ENCODE peak calls at places on chromosomes 3 and 15, in four cellular contexts. One of them, this sample, is unnamed.

GRCh38 chr3:143301502-143301901 is 181.9 kb downstream of the CHST2 start:
- DNase-seq in HAP-1: no peak
- DNase-seq in tibial nerve: no peak
- DNase-seq in lower lobe of right lung: no peak
- DNase-seq in this sample: no peak

GRCh38 chr15:67998599-67999122 is 55.5 kb upstream of the PIAS1 start:
- DNase-seq in HAP-1: no peak
- DNase-seq in tibial nerve: no peak
- DNase-seq in lower lobe of right lung: no peak
- DNase-seq in this sample: no peak

GRCh38 chr3:134378384-134378783 is 4.1 kb upstream of the AMOTL2 start:
- DNase-seq in HAP-1: peak; percentile 68
- DNase-seq in tibial nerve: no peak
- DNase-seq in lower lobe of right lung: peak; percentile 72
- DNase-seq in this sample: no peak

GRCh38 chr3:89690649-89691048 is 583.2 kb downstream of the EPHA3 start:
- DNase-seq in HAP-1: no peak
- DNase-seq in tibial nerve: no peak
- DNase-seq in lower lobe of right lung: no peak
- DNase-seq in this sample: no peak

GRCh38 chr3:183293966-183294365 is 40.9 kb downstream of the B3GNT5 start:
- DNase-seq in HAP-1: no peak
- DNase-seq in tibial nerve: no peak
- DNase-seq in lower lobe of right lung: no peak
- DNase-seq in this sample: no peak

GRCh38 chr15:79002631-79003030 is 57.8 kb upstream of the CTSH start:
- DNase-seq in HAP-1: no peak
- DNase-seq in tibial nerve: no peak
- DNase-seq in lower lobe of right lung: no peak
- DNase-seq in this sample: no peak

GRCh38 chr15:91787198-91787597 is 66.3 kb upstream of the SLCO3A1 start:
- DNase-seq in HAP-1: no peak
- DNase-seq in tibial nerve: no peak
- DNase-seq in lower lobe of right lung: no peak
- DNase-seq in this sample: no peak

GRCh38 chr15:70093481-70094309 is 4.0 kb downstream of the TLE3 start:
- DNase-seq in HAP-1: no peak
- DNase-seq in tibial nerve: no peak
- DNase-seq in lower lobe of right lung: no peak
- DNase-seq in this sample: no peak

GRCh38 chr3:152267831-152268500 is 763 bp upstream of the MBNL1 start:
- DNase-seq in HAP-1: no peak
- DNase-seq in tibial nerve: no peak
- DNase-seq in lower lobe of right lung: no peak
- DNase-seq in this sample: no peak

GRCh38 chr3:152269423-152270144 is 855 bp downstream of the MBNL1 start:
- DNase-seq in HAP-1: peak; percentile 66
- DNase-seq in tibial nerve: peak; percentile 50
- DNase-seq in lower lobe of right lung: peak; percentile 42
- DNase-seq in this sample: no peak

GRCh38 chr3:152264378-152264777 is 4.4 kb upstream of the MBNL1 start:
- DNase-seq in HAP-1: no peak
- DNase-seq in tibial nerve: no peak
- DNase-seq in lower lobe of right lung: no peak
- DNase-seq in this sample: no peak

GRCh38 chr3:152268501-152269422 is at the start of gene MBNL1:
- DNase-seq in HAP-1: peak; percentile 78
- DNase-seq in tibial nerve: peak; percentile 82
- DNase-seq in lower lobe of right lung: peak; percentile 89
- DNase-seq in this sample: no peak

GRCh38 chr3:152267319-152267689 is 1.4 kb upstream of the MBNL1 start:
- DNase-seq in HAP-1: no peak
- DNase-seq in tibial nerve: no peak
- DNase-seq in lower lobe of right lung: no peak
- DNase-seq in this sample: no peak
- H3K4me1 ChIP-seq in HAP-1: peaks cover 31% of the 10 kb centered on the region
- H3K4me1 ChIP-seq in tibial nerve: peaks cover 37% of the 10 kb centered on the region
- H3K4me1 ChIP-seq in lower lobe of right lung: peaks cover 32% of the 10 kb centered on the region
- H3K4me1 ChIP-seq in this sample: no peaks in the 10 kb centered on the region

DNA sequence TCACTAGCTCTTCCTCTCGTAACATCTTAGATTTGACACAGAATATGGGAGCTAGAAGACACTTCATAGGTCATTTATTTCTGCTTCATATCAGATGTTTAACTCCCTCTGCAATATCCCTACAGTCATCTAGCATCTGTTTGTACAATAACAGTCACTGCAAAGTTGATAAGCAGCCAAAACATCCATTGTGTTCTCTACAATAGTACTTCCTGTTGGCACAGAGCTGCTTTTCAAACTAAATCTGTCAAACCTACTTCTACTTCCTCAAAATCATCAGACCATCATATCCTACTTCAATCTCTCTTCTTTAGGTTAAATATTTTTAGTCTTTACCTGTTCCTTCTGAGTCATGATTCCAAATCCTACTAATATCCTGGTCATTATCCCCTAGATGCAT is 233.2 kb downstream of the FGF12 start:
- DNase-seq in HAP-1: no peak
- DNase-seq in tibial nerve: no peak
- DNase-seq in lower lobe of right lung: no peak
- DNase-seq in this sample: no peak
- H3K4me1 ChIP-seq in HAP-1: no peaks in the 10 kb centered on the region
- H3K4me1 ChIP-seq in tibial nerve: no peaks in the 10 kb centered on the region
- H3K4me1 ChIP-seq in lower lobe of right lung: no peaks in the 10 kb centered on the region
- H3K4me1 ChIP-seq in this sample: no peaks in the 10 kb centered on the region

DNA sequence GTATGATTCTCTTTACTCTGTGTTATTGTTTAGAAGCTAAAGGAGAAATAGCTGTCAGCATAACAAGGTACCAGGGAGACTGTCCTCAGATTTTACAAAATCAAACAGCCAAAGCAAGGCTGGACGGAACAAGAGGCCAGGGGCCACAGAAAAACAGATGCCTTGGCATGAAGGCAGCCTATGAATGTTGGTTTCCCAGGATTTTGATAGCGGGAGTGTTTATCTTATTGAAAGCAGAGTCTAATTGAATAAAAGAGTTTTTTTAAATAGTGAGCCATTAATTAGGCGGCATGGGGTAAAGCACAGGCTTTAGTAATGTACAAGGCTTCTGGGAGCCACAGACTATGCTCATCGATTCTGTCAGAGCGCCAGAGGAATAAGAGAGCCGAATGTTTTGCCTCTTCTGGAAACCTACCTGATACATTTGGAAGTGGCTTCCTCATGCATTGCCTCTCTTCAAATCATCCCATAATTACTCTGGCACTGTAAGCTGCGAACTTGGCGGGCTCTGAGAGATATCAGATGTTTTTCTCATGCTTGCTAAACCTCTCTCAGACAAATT is 30.4 kb upstream of the TMCO5A start:
- DNase-seq in HAP-1: no peak
- DNase-seq in tibial nerve: no peak
- DNase-seq in lower lobe of right lung: no peak
- DNase-seq in this sample: no peak
- H3K4me1 ChIP-seq in HAP-1: no peaks in the 10 kb centered on the region
- H3K4me1 ChIP-seq in tibial nerve: no peaks in the 10 kb centered on the region
- H3K4me1 ChIP-seq in lower lobe of right lung: no peaks in the 10 kb centered on the region
- H3K4me1 ChIP-seq in this sample: no peaks in the 10 kb centered on the region

DNA sequence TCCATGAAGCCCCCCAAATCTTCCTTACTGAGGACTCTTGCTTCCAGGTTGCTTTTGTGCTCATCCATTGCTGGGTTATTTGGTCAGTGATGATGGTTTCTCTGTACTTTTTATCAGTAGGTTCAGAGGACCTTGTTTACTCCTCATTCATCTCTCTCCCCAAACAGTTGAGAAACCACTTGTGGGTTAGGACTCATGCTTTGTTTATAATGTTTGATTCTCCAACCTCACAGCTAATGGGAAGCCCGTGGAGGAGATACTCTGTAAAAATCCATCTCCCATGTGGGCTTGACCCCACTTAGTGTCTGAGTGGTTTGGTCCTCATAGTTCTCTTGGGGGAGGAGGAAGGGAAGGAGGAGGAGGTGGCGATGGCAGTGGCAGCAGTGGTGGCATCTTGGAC is 72.8 kb downstream of the IGF1R start:
- DNase-seq in HAP-1: no peak
- DNase-seq in tibial nerve: no peak
- DNase-seq in lower lobe of right lung: no peak
- DNase-seq in this sample: no peak
- H3K4me1 ChIP-seq in HAP-1: peaks cover 51% of the 10 kb centered on the region
- H3K4me1 ChIP-seq in tibial nerve: peaks cover 36% of the 10 kb centered on the region
- H3K4me1 ChIP-seq in lower lobe of right lung: peaks cover 41% of the 10 kb centered on the region
- H3K4me1 ChIP-seq in this sample: peaks cover 21% of the 10 kb centered on the region

GRCh38 chr3:60079076-60079475 is 1029.3 kb upstream of the CFAP20DC start:
- DNase-seq in HAP-1: peak; percentile 61
- DNase-seq in tibial nerve: no peak
- DNase-seq in lower lobe of right lung: no peak
- DNase-seq in this sample: peak; percentile 13
- H3K4me1 ChIP-seq in HAP-1: peaks cover 34% of the 10 kb centered on the region
- H3K4me1 ChIP-seq in tibial nerve: no peaks in the 10 kb centered on the region
- H3K4me1 ChIP-seq in lower lobe of right lung: no peaks in the 10 kb centered on the region
- H3K4me1 ChIP-seq in this sample: peaks cover 2% of the 10 kb centered on the region

DNA sequence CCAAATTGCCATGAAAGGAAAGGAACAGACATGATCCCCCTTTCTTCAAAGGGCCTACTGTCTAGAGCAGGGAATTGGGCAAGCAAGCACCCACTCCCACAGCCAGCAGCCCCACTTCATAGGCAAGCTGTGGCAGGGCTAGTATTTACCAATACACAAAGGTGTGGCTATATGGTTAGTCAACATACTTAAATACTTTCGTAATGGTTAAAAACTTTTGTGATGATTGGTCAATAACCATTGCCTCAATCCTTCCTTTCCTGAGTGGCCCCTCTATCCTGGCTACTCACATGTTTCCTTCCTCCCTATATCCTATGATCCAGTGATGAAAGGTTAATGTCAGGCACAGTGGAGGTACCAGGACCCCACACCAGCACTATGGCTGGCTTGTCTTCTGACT is 30.1 kb upstream of the ARL8B start:
- DNase-seq in HAP-1: no peak
- DNase-seq in tibial nerve: no peak
- DNase-seq in lower lobe of right lung: no peak
- DNase-seq in this sample: no peak
- H3K4me1 ChIP-seq in HAP-1: no peaks in the 10 kb centered on the region
- H3K4me1 ChIP-seq in tibial nerve: peaks cover 6% of the 10 kb centered on the region
- H3K4me1 ChIP-seq in lower lobe of right lung: peaks cover 11% of the 10 kb centered on the region
- H3K4me1 ChIP-seq in this sample: no peaks in the 10 kb centered on the region

GRCh38 chr3:151766454-151766853 is 32.7 kb downstream of the AADACL2 start:
- DNase-seq in HAP-1: no peak
- DNase-seq in tibial nerve: no peak
- DNase-seq in lower lobe of right lung: no peak
- DNase-seq in this sample: no peak

GRCh38 chr3:151770941-151771340 is 37.2 kb downstream of the AADACL2 start:
- DNase-seq in HAP-1: no peak
- DNase-seq in tibial nerve: peak; percentile 46
- DNase-seq in lower lobe of right lung: peak; percentile 75
- DNase-seq in this sample: no peak

GRCh38 chr3:151769175-151769574 is 35.4 kb downstream of the AADACL2 start:
- DNase-seq in HAP-1: no peak
- DNase-seq in tibial nerve: no peak
- DNase-seq in lower lobe of right lung: no peak
- DNase-seq in this sample: no peak

GRCh38 chr3:151765685-151766084 is 32.0 kb downstream of the AADACL2 start:
- DNase-seq in HAP-1: no peak
- DNase-seq in tibial nerve: no peak
- DNase-seq in lower lobe of right lung: no peak
- DNase-seq in this sample: no peak

GRCh38 chr3:151768393-151768930 is 34.7 kb downstream of the AADACL2 start:
- DNase-seq in HAP-1: no peak
- DNase-seq in tibial nerve: no peak
- DNase-seq in lower lobe of right lung: no peak
- DNase-seq in this sample: no peak
- H3K4me1 ChIP-seq in HAP-1: peaks cover 8% of the 10 kb centered on the region
- H3K4me1 ChIP-seq in tibial nerve: peaks cover 13% of the 10 kb centered on the region
- H3K4me1 ChIP-seq in lower lobe of right lung: peaks cover 27% of the 10 kb centered on the region
- H3K4me1 ChIP-seq in this sample: no peaks in the 10 kb centered on the region

GRCh38 chr3:99938270-99938955 is 120.8 kb downstream of the CMSS1 start:
- DNase-seq in HAP-1: no peak
- DNase-seq in tibial nerve: no peak
- DNase-seq in lower lobe of right lung: no peak
- DNase-seq in this sample: no peak

GRCh38 chr3:99943931-99944761 is 126.5 kb downstream of the CMSS1 start:
- DNase-seq in HAP-1: no peak
- DNase-seq in tibial nerve: no peak
- DNase-seq in lower lobe of right lung: no peak
- DNase-seq in this sample: no peak

GRCh38 chr3:99941211-99941610 is 123.5 kb downstream of the CMSS1 start:
- DNase-seq in HAP-1: no peak
- DNase-seq in tibial nerve: no peak
- DNase-seq in lower lobe of right lung: no peak
- DNase-seq in this sample: no peak

GRCh38 chr3:99939834-99940233 is 122.2 kb downstream of the CMSS1 start:
- DNase-seq in HAP-1: no peak
- DNase-seq in tibial nerve: no peak
- DNase-seq in lower lobe of right lung: no peak
- DNase-seq in this sample: no peak

DNA sequence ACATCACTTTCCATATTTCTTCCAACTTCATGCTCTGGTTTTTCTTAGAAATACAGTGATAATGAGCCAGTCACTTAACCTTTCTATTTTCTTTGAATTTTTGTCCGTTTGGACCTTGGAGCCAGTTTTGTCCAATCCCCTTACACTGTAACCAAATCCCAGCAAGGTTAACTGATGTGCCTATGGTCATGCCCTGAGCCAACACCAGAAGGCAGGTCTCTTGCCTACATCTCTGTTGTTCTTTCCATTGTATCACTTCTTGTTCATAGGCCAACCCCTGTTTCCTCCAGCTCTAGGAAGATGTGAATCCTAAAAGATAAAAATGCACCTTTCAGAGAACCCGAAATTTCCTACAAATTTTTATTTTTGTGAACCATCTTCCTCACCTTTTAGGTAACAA is 122.7 kb downstream of the CMSS1 start:
- DNase-seq in HAP-1: no peak
- DNase-seq in tibial nerve: no peak
- DNase-seq in lower lobe of right lung: no peak
- DNase-seq in this sample: no peak
- H3K4me1 ChIP-seq in HAP-1: peaks cover 5% of the 10 kb centered on the region
- H3K4me1 ChIP-seq in tibial nerve: peaks cover 26% of the 10 kb centered on the region
- H3K4me1 ChIP-seq in lower lobe of right lung: peaks cover 15% of the 10 kb centered on the region
- H3K4me1 ChIP-seq in this sample: peaks cover under 1% of the 10 kb centered on the region

This sample was measured in iPS DF 6.9.